ENCODE peak calls at places on chromosomes 5 and 9, in four cellular contexts. P, I, G and Z are unnamed samples.

GRCh38 chr5:10355071-10355889 is 1.8 kb downstream of the MARCHF6 start:
- DNase-seq in P (no peak), I (peak), G (no peak), Z (no peak)

GRCh38 chr5:5700549-5700948 is 278.1 kb downstream of the ICE1 start:
- DNase-seq in P (no peak), I (no peak), G (no peak), Z (no peak)

GRCh38 chr9:137077010-137077747 is at the start of gene UAP1L1:
- DNase-seq in P (no peak), I (peak), G (no peak), Z (no peak)

GRCh38 chr9:36292641-36293040 is 34.4 kb upstream of the GNE start:
- DNase-seq in P (no peak), I (no peak), G (no peak), Z (no peak)

GRCh38 chr5:180291943-180292831 is at the start of gene MAPK9:
- DNase-seq in P (peak), I (peak), G (peak), Z (no peak)

GRCh38 chr9:79939819-79940218 is 368.1 kb downstream of the TLE4 start:
- DNase-seq in P (no peak), I (peak), G (no peak), Z (no peak)

GRCh38 chr5:173229381-173229959 is 5.5 kb downstream of the NKX2-5 start:
- DNase-seq in P (no peak), I (no peak), G (no peak), Z (no peak)

GRCh38 chr9:136171801-136172411 is 33.0 kb downstream of the LHX3 start:
- DNase-seq in P (no peak), I (no peak), G (no peak), Z (no peak)

GRCh38 chr5:6766558-6767191 is 53.4 kb downstream of the TENT4A start:
- DNase-seq in P (peak), I (peak), G (no peak), Z (no peak)

GRCh38 chr5:125584119-125584518 is 837.7 kb upstream of the ZNF608 start:
- DNase-seq in P (no peak), I (no peak), G (no peak), Z (no peak)

GRCh38 chr9:123724211-123724831 is 205.6 kb downstream of the DENND1A start:
- DNase-seq in P (no peak), I (peak), G (no peak), Z (no peak)

GRCh38 chr5:124560370-124560769 is 186.1 kb downstream of the ZNF608 start:
- DNase-seq in P (no peak), I (no peak), G (no peak), Z (no peak)

GRCh38 chr5:171080151-171080938 is 218.5 kb downstream of the RANBP17 start:
- DNase-seq in P (no peak), I (no peak), G (no peak), Z (no peak)

GRCh38 chr9:34590376-34591090 is 1.0 kb upstream of the CNTFR start:
- DNase-seq in P (no peak), I (peak), G (no peak), Z (no peak)

GRCh38 chr5:44329716-44330115 is 59.5 kb downstream of the FGF10 start:
- DNase-seq in P (no peak), I (no peak), G (no peak), Z (peak)

GRCh38 chr5:10364186-10364689 is 10.7 kb downstream of the MARCHF6 start:
- DNase-seq in P (no peak), I (no peak), G (peak), Z (no peak)

GRCh38 chr9:100937377-100937776 is 91.2 kb upstream of the PLPPR1 start:
- DNase-seq in P (no peak), I (no peak), G (no peak), Z (no peak)

GRCh38 chr5:134273642-134274361 is 47.9 kb upstream of the PPP2CA start:
- DNase-seq in P (no peak), I (no peak), G (no peak), Z (no peak)

GRCh38 chr5:105146867-105147266 is 1584.3 kb upstream of the NUDT12 start:
- DNase-seq in P (no peak), I (no peak), G (no peak), Z (no peak)

GRCh38 chr5:107154598-107154997 is 516.1 kb downstream of the EFNA5 start:
- DNase-seq in P (no peak), I (no peak), G (no peak), Z (no peak)

GRCh38 chr5:178772351-178772750 is 41.9 kb upstream of the ZNF354A start:
- DNase-seq in P (no peak), I (no peak), G (no peak), Z (no peak)

DNA sequence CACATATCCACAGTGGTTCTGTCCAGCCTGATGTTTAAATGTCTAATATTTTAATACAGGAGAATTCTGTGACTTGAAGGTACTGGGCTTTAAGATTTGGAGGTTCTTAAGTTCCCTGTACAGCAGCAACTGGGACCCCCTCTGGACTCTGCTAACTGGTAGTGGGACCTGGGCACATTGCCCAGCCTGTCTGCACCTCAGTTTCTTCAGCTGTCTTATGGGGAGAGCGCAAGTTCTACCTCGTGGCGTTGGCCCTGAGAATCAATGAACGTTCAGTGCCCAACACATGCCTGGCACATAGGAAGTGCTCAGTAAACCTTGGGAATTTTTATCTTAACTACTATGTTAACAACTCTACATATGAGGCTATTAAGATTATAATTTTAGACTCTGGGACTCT is 1.4 kb downstream of the SLC2A6 start:
- DNase-seq in P (no peak), I (no peak), G (no peak), Z (no peak)
- H3K4me3 ChIP-seq in P (no peak), I (no peak), G (no peak), Z (no peak)

GRCh38 chr9:70481471-70481870 is 67.0 kb upstream of the KLF9 start:
- DNase-seq in P (no peak), I (no peak), G (no peak), Z (no peak)
- H3K9ac ChIP-seq in P (no peak), I (no peak), G (no peak), Z (no peak)

GRCh38 chr9:133351526-133351907 is 3.5 kb downstream of the RPL7A start:
- DNase-seq in P (no peak), I (no peak), G (no peak), Z (no peak)

GRCh38 chr9:133348763-133349573 is 950 bp downstream of the RPL7A start:
- DNase-seq in P (no peak), I (no peak), G (no peak), Z (no peak)

GRCh38 chr9:133351908-133352634 is 4.1 kb downstream of the RPL7A start:
- DNase-seq in P (no peak), I (peak), G (peak), Z (no peak)

GRCh38 chr9:133347985-133348762 is at the start of the genes MED22 and RPL7A:
- DNase-seq in P (peak), I (peak), G (peak), Z (peak)

GRCh38 chr9:133349965-133350624 is 2.1 kb downstream of the RPL7A start:
- DNase-seq in P (no peak), I (no peak), G (no peak), Z (no peak)
- TF ChIP-seq POLR2AphosphoS5 in P (no peak), I (no peak), G (no peak), Z (no peak)

DNA sequence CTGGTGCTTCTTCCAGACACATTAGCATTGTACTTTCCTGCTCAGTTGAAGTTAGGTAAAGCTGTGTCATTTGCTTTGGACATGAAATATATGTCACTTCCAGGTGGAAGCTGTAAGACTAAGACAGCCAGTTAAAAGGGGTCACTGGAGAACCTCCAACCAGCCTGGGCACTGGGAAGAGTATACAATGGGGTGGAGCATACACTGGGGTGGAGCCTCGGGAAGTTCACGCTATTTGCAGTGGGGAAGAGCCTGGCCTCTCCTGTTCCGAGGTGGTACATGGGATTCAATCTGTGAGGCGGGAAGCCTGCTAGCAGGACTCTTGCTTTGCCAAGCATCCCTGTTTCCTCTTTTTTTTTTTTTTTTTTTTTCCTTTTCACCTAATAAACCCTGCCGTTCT is 145.3 kb downstream of the TTC39B start:
- DNase-seq in P (no peak), I (no peak), G (no peak), Z (no peak)
- H3K4me3 ChIP-seq in P (no peak), I (no peak), G (no peak), Z (no peak)

GRCh38 chr5:177429248-177430045 is 3.0 kb downstream of the GRK6 start:
- DNase-seq in P (no peak), I (no peak), G (no peak), Z (no peak)
- H3K9ac ChIP-seq in P (no peak), I (no peak), G (no peak), Z (no peak)

DNA sequence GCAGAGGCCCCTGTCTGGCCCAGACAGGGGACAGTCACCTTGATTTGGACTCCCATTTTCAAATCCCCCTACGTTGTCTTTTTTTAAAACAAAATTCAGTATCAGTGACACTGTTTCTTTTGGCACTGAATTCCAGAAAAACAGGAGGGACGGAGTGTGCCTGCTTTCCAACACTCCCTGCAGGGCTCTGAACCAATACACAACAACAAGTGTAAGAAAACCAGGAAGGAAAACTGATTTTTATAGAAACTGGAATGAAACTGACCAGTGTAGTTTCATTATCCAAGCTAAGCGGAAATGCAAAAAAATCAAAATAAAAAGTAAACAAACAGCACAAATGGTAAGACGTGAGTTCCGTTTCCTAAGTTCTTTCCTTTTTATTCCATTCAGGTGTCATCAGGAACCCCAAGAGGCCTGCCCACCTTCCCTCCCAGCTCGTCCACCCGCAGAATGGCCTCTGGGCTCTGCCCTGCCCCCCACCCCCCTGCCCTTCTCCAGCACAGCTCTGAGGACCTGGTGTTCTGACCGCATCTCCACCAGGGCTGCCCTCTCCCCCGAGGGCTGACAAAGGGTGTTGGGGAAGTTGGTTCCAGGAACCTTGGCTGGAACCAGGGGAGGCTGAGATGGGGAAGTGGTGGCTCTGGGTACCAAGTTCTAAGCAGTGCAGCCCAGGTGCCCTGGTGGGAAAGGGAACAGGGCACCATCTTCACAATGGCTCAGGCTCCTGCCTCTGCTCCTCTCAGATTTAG is 73.6 kb downstream of the PSD2 start:
- DNase-seq in P (no peak), I (no peak), G (no peak), Z (no peak)
- TF ChIP-seq POLR2AphosphoS5 in P (no peak), I (no peak), G (no peak), Z (no peak)

GRCh38 chr5:141488591-141489478 is at the start of gene PCDHGC5:
- DNase-seq in P (no peak), I (no peak), G (no peak), Z (no peak)
- H3K4me3 ChIP-seq in P (no peak), I (no peak), G (no peak), Z (peak)

GRCh38 chr5:175444060-175444904 is at the start of gene DRD1:
- DNase-seq in P (no peak), I (peak), G (no peak), Z (no peak)
- H3K9ac ChIP-seq in P (no peak), I (no peak), G (no peak), Z (peak)